ENCODE peak calls at places on chromosomes 3 and 15, in ten cellular contexts. D, H, U, T, O, Y, E, Z, W and R are unnamed samples.

GRCh38 chr15:31276596-31277298 is 49.9 kb upstream of the KLF13 start:
- DNase-seq in D (no peak), H (no peak), U (no peak), T (no peak), O (no peak), Y (no peak), E (peak; percentile 92), Z (peak; percentile 15), W (no peak), R (peak; percentile 2)

GRCh38 chr15:66962522-66962921 is 102.9 kb upstream of the SMAD3 start:
- DNase-seq in D (no peak), H (no peak), U (no peak), T (no peak), O (no peak), Y (no peak), E (no peak), Z (no peak), W (no peak), R (no peak)

GRCh38 chr3:79765854-79766253 is 1.9 kb downstream of the ROBO1 start:
- DNase-seq in D (no peak), H (no peak), U (no peak), T (no peak), O (no peak), Y (no peak), E (no peak), Z (no peak), W (peak; percentile 31), R (no peak)

GRCh38 chr15:73058437-73058836 is 6.2 kb downstream of the NEO1 start:
- DNase-seq in D (no peak), H (no peak), U (no peak), T (no peak), O (no peak), Y (no peak), E (no peak), Z (no peak), W (no peak), R (no peak)

GRCh38 chr15:48031466-48031865 is 89.3 kb upstream of the SLC24A5 start:
- DNase-seq in D (no peak), H (no peak), U (no peak), T (no peak), O (no peak), Y (no peak), E (peak; percentile 13), Z (no peak), W (no peak), R (no peak)

GRCh38 chr3:38108649-38109579 is 28.0 kb downstream of the ACAA1 start:
- DNase-seq in D (no peak), H (no peak), U (no peak), T (no peak), O (no peak), Y (no peak), E (no peak), Z (no peak), W (no peak), R (no peak)

GRCh38 chr15:41881925-41882688 is 11.7 kb downstream of the SPTBN5 start:
- DNase-seq in D (no peak), H (no peak), U (no peak), T (no peak), O (no peak), Y (no peak), E (peak; percentile 50), Z (peak; percentile 73), W (peak; percentile 65), R (peak; percentile 23)

GRCh38 chr3:25455316-25456232 is 27.5 kb downstream of the RARB start:
- DNase-seq in D (no peak), H (peak; percentile 63), U (no peak), T (peak; percentile 44), O (peak; percentile 58), Y (no peak), E (peak; percentile 56), Z (no peak), W (peak; percentile 27), R (no peak)

GRCh38 chr15:27958911-27959598 is 140.1 kb downstream of the OCA2 start:
- DNase-seq in D (no peak), H (no peak), U (no peak), T (no peak), O (no peak), Y (no peak), E (no peak), Z (no peak), W (no peak), R (no peak)

GRCh38 chr3:46460051-46460450 is 4.7 kb downstream of the LTF start:
- DNase-seq in D (no peak), H (no peak), U (no peak), T (no peak), O (peak; percentile 38), Y (no peak), E (no peak), Z (no peak), W (no peak), R (no peak)

GRCh38 chr15:56672721-56673120 is 60.6 kb downstream of the ZNF280D start:
- DNase-seq in D (no peak), H (no peak), U (no peak), T (no peak), O (no peak), Y (no peak), E (no peak), Z (no peak), W (no peak), R (no peak)

GRCh38 chr15:78740904-78741274 is 70.4 kb downstream of the ADAMTS7 start:
- DNase-seq in D (no peak), H (no peak), U (no peak), T (no peak), O (no peak), Y (no peak), E (no peak), Z (no peak), W (no peak), R (no peak)

GRCh38 chr3:64399205-64399800 is 174.0 kb upstream of the PRICKLE2 start:
- DNase-seq in D (peak; percentile 7), H (peak; percentile 61), U (no peak), T (no peak), O (peak; percentile 76), Y (peak; percentile 16), E (peak; percentile 5), Z (no peak), W (peak; percentile 67), R (peak; percentile 75)

GRCh38 chr3:44954962-44955361 is 21.0 kb downstream of the ZDHHC3 start:
- DNase-seq in D (no peak), H (no peak), U (no peak), T (no peak), O (peak; percentile 70), Y (no peak), E (no peak), Z (no peak), W (no peak), R (peak; percentile 29)

GRCh38 chr3:30357897-30358296 is 248.5 kb upstream of the TGFBR2 start:
- DNase-seq in D (no peak), H (no peak), U (no peak), T (no peak), O (peak; percentile 26), Y (no peak), E (no peak), Z (no peak), W (no peak), R (no peak)

GRCh38 chr3:87088366-87088983 is 97.5 kb upstream of the VGLL3 start:
- DNase-seq in D (no peak), H (no peak), U (no peak), T (no peak), O (peak; percentile 44), Y (no peak), E (no peak), Z (no peak), W (no peak), R (no peak)

GRCh38 chr15:99092554-99093172 is 12.2 kb upstream of the SYNM start:
- DNase-seq in D (no peak), H (no peak), U (no peak), T (no peak), O (no peak), Y (no peak), E (no peak), Z (no peak), W (no peak), R (no peak)

GRCh38 chr3:142876417-142876816 is 12.5 kb downstream of the PCOLCE2 start:
- DNase-seq in D (no peak), H (no peak), U (no peak), T (no peak), O (no peak), Y (no peak), E (no peak), Z (no peak), W (no peak), R (no peak)

GRCh38 chr3:97835761-97836160 is 13.9 kb downstream of the CRYBG3 start:
- DNase-seq in D (no peak), H (no peak), U (no peak), T (no peak), O (peak; percentile 89), Y (no peak), E (no peak), Z (no peak), W (no peak), R (no peak)

GRCh38 chr15:62190257-62190656 is 25.2 kb upstream of the C2CD4B start:
- DNase-seq in D (no peak), H (peak; percentile 37), U (no peak), T (no peak), O (no peak), Y (no peak), E (no peak), Z (no peak), W (no peak), R (no peak)

GRCh38 chr3:126913524-126913923 is 69.4 kb upstream of the PLXNA1 start:
- DNase-seq in D (peak; percentile 26), H (no peak), U (no peak), T (no peak), O (peak; percentile 46), Y (peak; percentile 16), E (no peak), Z (no peak), W (no peak), R (no peak)